ENCODE peak calls at places on chromosomes 7 and 10, in ten cellular contexts. I, F, K, A, X, L, N, V, U and B are unnamed samples.

GRCh38 chr7:102925962-102926825 is 13.4 kb downstream of the LRRC17 start:
- DNase-seq in I (no peak), F (no peak), K (no peak), A (no peak), X (no peak), L (peak; percentile 71), N (no peak), V (peak; percentile 39), U (no peak), B (no peak)

GRCh38 chr10:13877154-13877909 is 290.6 kb downstream of the PRPF18 start:
- DNase-seq in I (peak; percentile 41), F (no peak), K (no peak), A (peak; percentile 65), X (no peak), L (peak; percentile 61), N (no peak), V (peak; percentile 57), U (no peak), B (no peak)

GRCh38 chr7:100602889-100603696 is 930 bp downstream of the PCOLCE start:
- DNase-seq in I (peak; percentile 49), F (no peak), K (no peak), A (peak; percentile 73), X (no peak), L (peak; percentile 86), N (no peak), V (peak; percentile 82), U (peak; percentile 86), B (no peak)

GRCh38 chr10:31125789-31126188 is 94.1 kb upstream of the ZNF438 start:
- DNase-seq in I (no peak), F (no peak), K (no peak), A (no peak), X (no peak), L (no peak), N (no peak), V (no peak), U (no peak), B (no peak)

GRCh38 chr10:103605359-103606156 is 112.1 kb downstream of the NEURL1 start:
- DNase-seq in I (peak; percentile 42), F (peak; percentile 29), K (peak; percentile 44), A (no peak), X (no peak), L (peak; percentile 27), N (no peak), V (peak; percentile 43), U (no peak), B (peak; percentile 33)

GRCh38 chr7:119974972-119975371 is 298.0 kb upstream of the KCND2 start:
- DNase-seq in I (no peak), F (no peak), K (no peak), A (no peak), X (no peak), L (no peak), N (no peak), V (no peak), U (no peak), B (no peak)

GRCh38 chr7:74216361-74216761 is 6.6 kb downstream of the LAT2 start:
- DNase-seq in I (no peak), F (no peak), K (no peak), A (no peak), X (no peak), L (no peak), N (no peak), V (no peak), U (peak; percentile 41), B (no peak)

GRCh38 chr7:108181073-108181985 is 51.2 kb upstream of the LAMB4 start:
- DNase-seq in I (no peak), F (no peak), K (no peak), A (no peak), X (peak; percentile 39), L (peak; percentile 45), N (no peak), V (peak; percentile 67), U (no peak), B (no peak)

GRCh38 chr10:31617133-31617532 is 298.1 kb downstream of the ZEB1 start:
- DNase-seq in I (no peak), F (no peak), K (no peak), A (no peak), X (no peak), L (no peak), N (no peak), V (no peak), U (no peak), B (no peak)

GRCh38 chr10:117775478-117775877 is 232.9 kb downstream of the EMX2 start:
- DNase-seq in I (no peak), F (no peak), K (no peak), A (no peak), X (no peak), L (no peak), N (no peak), V (no peak), U (no peak), B (no peak)

GRCh38 chr10:114709966-114710365 is 51.9 kb upstream of the ABLIM1 start:
- DNase-seq in I (no peak), F (no peak), K (no peak), A (no peak), X (peak; percentile 39), L (peak; percentile 59), N (no peak), V (peak; percentile 60), U (no peak), B (no peak)

GRCh38 chr7:132095-132482 is 60.3 kb upstream of the FAM20C start:
- DNase-seq in I (no peak), F (no peak), K (no peak), A (no peak), X (no peak), L (no peak), N (no peak), V (no peak), U (no peak), B (no peak)

GRCh38 chr10:75643405-75643804 is 212.0 kb downstream of the LRMDA start:
- DNase-seq in I (no peak), F (no peak), K (no peak), A (no peak), X (no peak), L (no peak), N (no peak), V (no peak), U (no peak), B (no peak)

GRCh38 chr7:81618400-81619014 is 151.3 kb downstream of the HGF start:
- DNase-seq in I (no peak), F (no peak), K (no peak), A (no peak), X (peak; percentile 92), L (peak; percentile 96), N (peak; percentile 74), V (peak; percentile 98), U (no peak), B (no peak)

GRCh38 chr7:98526059-98526458 is 91.0 kb upstream of the NPTX2 start:
- DNase-seq in I (no peak), F (no peak), K (no peak), A (no peak), X (no peak), L (no peak), N (no peak), V (no peak), U (no peak), B (no peak)

GRCh38 chr10:95756061-95756751 is at the start of gene ENTPD1:
- DNase-seq in I (no peak), F (no peak), K (no peak), A (no peak), X (no peak), L (no peak), N (no peak), V (peak; percentile 12), U (no peak), B (peak; percentile 49)

GRCh38 chr7:55774327-55775050 is 88.1 kb downstream of the SEPTIN14 start:
- DNase-seq in I (peak; percentile 30), F (no peak), K (no peak), A (no peak), X (peak; percentile 90), L (peak; percentile 12), N (no peak), V (no peak), U (no peak), B (no peak)
- H3K4me3 ChIP-seq in I (no peak overlapping the region), F (no peak overlapping the region), K (no peak overlapping the region), A (no peak overlapping the region), X (no peak overlapping the region), L (no peak overlapping the region), N (no peak overlapping the region), V (no peak overlapping the region), U (no peak overlapping the region), B (no peak overlapping the region)

DNA sequence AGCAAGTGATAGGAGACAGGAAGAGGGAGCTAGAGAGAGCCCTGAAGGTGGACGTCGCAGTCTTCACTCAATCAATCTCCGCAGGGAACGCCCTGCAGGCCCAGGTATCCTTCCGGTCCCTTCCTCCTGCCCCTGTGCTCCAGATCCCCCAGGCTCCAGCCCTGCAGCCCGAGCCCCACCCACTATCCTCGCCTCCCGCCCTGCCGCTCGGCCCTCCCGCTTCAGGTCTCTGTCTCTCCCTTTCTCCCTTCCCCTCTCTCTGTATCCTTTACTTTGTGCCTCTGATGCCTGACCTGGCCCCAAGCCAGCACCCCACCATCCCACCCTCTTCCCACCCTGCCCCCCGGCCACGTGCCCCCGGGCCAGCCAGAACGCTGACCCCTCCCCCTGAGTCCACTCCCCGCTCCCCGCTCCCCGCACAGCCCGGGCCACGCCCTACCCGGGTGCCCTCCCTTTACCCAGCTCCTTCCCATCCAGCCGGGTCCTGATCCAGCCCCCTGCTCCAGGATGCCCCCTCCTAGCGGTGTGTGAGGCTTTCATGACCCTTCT is 127.7 kb downstream of the UBE2H start:
- DNase-seq in I (peak; percentile 67), F (no peak), K (peak; percentile 18), A (peak; percentile 60), X (peak; percentile 80), L (peak; percentile 52), N (no peak), V (no peak), U (peak; percentile 76), B (peak; percentile 60)
- TF ChIP-seq CTCF in I (no peak), F (no peak), K (no peak), A (peak; percentile 10), X (peak; percentile 21), L (peak; percentile 46), N (peak; percentile 59), V (peak; percentile 19), U (no peak), B (peak; percentile 54)

DNA sequence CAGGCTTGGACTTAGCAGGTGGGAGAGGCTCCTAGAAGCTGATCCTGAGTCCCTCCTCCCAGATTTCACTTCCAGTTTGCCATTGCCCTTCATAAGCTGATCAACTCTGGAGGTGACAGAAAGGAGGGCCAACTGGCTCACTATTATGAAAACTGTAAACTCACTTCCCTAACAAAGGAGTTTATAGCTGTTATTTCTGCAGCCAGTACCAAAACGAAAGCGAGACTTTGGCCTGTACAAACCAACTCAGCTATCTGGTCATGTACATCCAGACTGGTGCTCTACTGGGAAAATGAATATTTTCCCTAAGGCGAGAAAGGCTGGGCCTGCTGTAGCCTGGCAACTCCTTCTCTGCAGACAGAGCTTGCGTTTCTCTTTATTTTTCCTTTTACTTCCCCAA is 54.6 kb downstream of the GALNT17 start:
- DNase-seq in I (no peak), F (no peak), K (no peak), A (no peak), X (no peak), L (no peak), N (no peak), V (no peak), U (no peak), B (no peak)
- H3K27me3 ChIP-seq in I (no peaks in the 10 kb centered on the region), F (no peaks in the 10 kb centered on the region), K (no peaks in the 10 kb centered on the region), A (no peaks in the 10 kb centered on the region), X (no peaks in the 10 kb centered on the region), L (no peaks in the 10 kb centered on the region), N (no peaks in the 10 kb centered on the region), V (no peaks in the 10 kb centered on the region), U (no peaks in the 10 kb centered on the region), B (no peaks in the 10 kb centered on the region)

DNA sequence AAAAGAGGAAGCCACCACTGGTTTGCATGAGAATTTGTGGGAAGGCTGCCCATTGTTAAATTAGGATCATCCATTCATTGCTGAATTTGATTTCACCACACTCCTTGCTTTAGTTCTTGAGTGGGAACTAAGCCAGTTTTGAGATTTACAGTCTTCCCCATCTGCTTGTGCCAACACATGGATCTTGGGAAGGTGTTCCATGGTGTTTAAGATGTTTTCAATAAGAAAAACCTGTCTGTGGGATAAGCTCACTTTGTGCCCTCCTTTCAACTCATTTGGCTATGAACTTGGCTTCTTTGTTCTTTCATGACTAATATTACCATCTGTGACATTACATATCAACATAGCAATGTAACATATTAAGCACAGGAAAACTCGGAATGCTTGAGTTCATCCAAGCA is 73.2 kb downstream of the INHBA start:
- DNase-seq in I (no peak), F (no peak), K (no peak), A (no peak), X (no peak), L (peak; percentile 50), N (no peak), V (peak; percentile 44), U (no peak), B (no peak)
- H3K4me3 ChIP-seq in I (no peak overlapping the region), F (no peak overlapping the region), K (no peak overlapping the region), A (no peak overlapping the region), X (no peak overlapping the region), L (no peak overlapping the region), N (no peak overlapping the region), V (no peak overlapping the region), U (no peak overlapping the region), B (no peak overlapping the region)